ENCODE peak calls at places on chromosomes 12 and 14, in seven cellular contexts. W, O, J, Q, A, P and H are unnamed samples.

GRCh38 chr12:77097846-77098245 is 32.5 kb upstream of the E2F7 start:
- DNase-seq in W (no peak), P (no peak), Q (no peak), A (no peak), O (no peak), J (no peak), H (no peak)

GRCh38 chr12:96347130-96347699 is 53.0 kb downstream of the CDK17 start:
- DNase-seq in W (no peak), O (no peak), A (no peak), Q (no peak), J (no peak), P (no peak), H (no peak)

GRCh38 chr14:58809520-58809919 is 171.8 kb downstream of the DACT1 start:
- DNase-seq in O (no peak), W (no peak), A (no peak), P (no peak), Q (no peak), J (no peak), H (no peak)

GRCh38 chr12:96236221-96236822 is 42.1 kb downstream of the ELK3 start:
- DNase-seq in Q (peak; percentile 40), P (no peak), J (peak; percentile 54), O (no peak), W (peak; percentile 60), A (peak; percentile 53), H (no peak)

GRCh38 chr12:70774055-70774454 is 136.8 kb upstream of the PTPRB start:
- DNase-seq in Q (peak; percentile 30), J (no peak), A (no peak), P (peak; percentile 35), O (no peak), W (no peak), H (no peak)

GRCh38 chr14:55556929-55557623 is 22.9 kb upstream of the KTN1 start:
- DNase-seq in P (peak; percentile 64), Q (peak; percentile 60), W (peak; percentile 82), J (peak; percentile 51), O (no peak), A (peak; percentile 77), H (peak; percentile 93)

GRCh38 chr12:31021809-31022492 is 51.7 kb upstream of the DDX11 start:
- DNase-seq in W (no peak), A (no peak), Q (no peak), P (no peak), J (no peak), O (no peak), H (no peak)

GRCh38 chr12:64669270-64669842 is 59.1 kb downstream of the RASSF3 start:
- DNase-seq in Q (no peak), J (no peak), A (peak; percentile 56), W (peak; percentile 25), O (no peak), P (no peak), H (no peak)

GRCh38 chr12:68981536-68981935 is 48.6 kb upstream of the CPM start:
- DNase-seq in W (no peak), A (no peak), Q (peak; percentile 45), J (no peak), P (no peak), O (no peak), H (no peak)

GRCh38 chr12:53499261-53500118 is at the start of gene MAP3K12:
- DNase-seq in O (peak; percentile 66), Q (peak; percentile 35), J (peak; percentile 80), A (peak; percentile 75), P (peak; percentile 72), W (peak; percentile 72), H (no peak)

GRCh38 chr14:50542941-50543418 is 10.6 kb upstream of the MAP4K5 start:
- DNase-seq in O (peak; percentile 38), W (no peak), P (peak; percentile 59), Q (peak; percentile 59), A (no peak), J (peak; percentile 30), H (no peak)

GRCh38 chr12:116910645-116911449 is at the start of gene FBXW8:
- DNase-seq in P (peak; percentile 86), O (peak; percentile 82), A (peak; percentile 81), W (peak; percentile 78), J (peak; percentile 50), Q (peak; percentile 68), H (peak; percentile 91)

GRCh38 chr12:110046451-110047187 is 1.7 kb downstream of the C12orf76 start:
- DNase-seq in W (no peak), O (no peak), Q (no peak), J (no peak), A (no peak), P (no peak), H (no peak)

GRCh38 chr14:68535404-68536024 is 257.4 kb downstream of the ZFP36L1 start:
- DNase-seq in P (peak; percentile 75), J (no peak), O (no peak), W (no peak), A (no peak), Q (peak; percentile 70), H (no peak)

GRCh38 chr14:102764220-102764671 is 13.0 kb upstream of the TRAF3 start:
- DNase-seq in A (no peak), J (no peak), Q (no peak), W (no peak), P (no peak), O (no peak), H (no peak)

GRCh38 chr12:23631991-23632390 is 317.5 kb downstream of the SOX5 start:
- DNase-seq in Q (no peak), P (no peak), A (no peak), O (no peak), J (no peak), W (no peak), H (no peak)

GRCh38 chr12:78407722-78408121 is 456.9 kb upstream of the SYT1 start:
- DNase-seq in Q (no peak), O (no peak), J (no peak), A (no peak), P (no peak), W (no peak), H (no peak)

GRCh38 chr14:23481362-23481970 is 12.0 kb downstream of the NGDN start:
- DNase-seq in A (no peak), W (no peak), Q (no peak), O (no peak), P (no peak), J (no peak), H (no peak)

GRCh38 chr12:64054156-64054555 is 167.9 kb downstream of the KICS2 start:
- DNase-seq in Q (no peak), A (no peak), P (no peak), J (no peak), W (no peak), O (no peak), H (no peak)

GRCh38 chr12:117718559-117718958 is 250.2 kb downstream of the KSR2 start:
- DNase-seq in O (no peak), W (no peak), P (no peak), J (no peak), A (peak; percentile 11), Q (no peak), H (no peak)

GRCh38 chr12:47940773-47941474 is 22.5 kb upstream of the TMEM106C start:
- DNase-seq in P (no peak), Q (no peak), J (peak; percentile 5), O (no peak), A (no peak), W (no peak), H (no peak)

GRCh38 chr12:95838125-95838524 is 20.6 kb upstream of the SNRPF start:
- DNase-seq in W (peak; percentile 40), J (no peak), O (no peak), A (no peak), Q (peak; percentile 61), P (peak; percentile 90), H (no peak)

GRCh38 chr12:83434600-83434999 is 747.9 kb downstream of the TMTC2 start:
- DNase-seq in P (no peak), O (no peak), A (no peak), J (no peak), Q (no peak), W (no peak), H (no peak)
- TF ChIP-seq CTCF in P (no peak), O (no peak), A (no peak), J (no peak), Q (no peak), W (no peak), H (peak; percentile 27)

GRCh38 chr14:54102530-54102929 is 145.9 kb upstream of the BMP4 start:
- DNase-seq in O (no peak), W (no peak), A (no peak), J (no peak), Q (no peak), P (no peak), H (no peak)
- TF ChIP-seq CTCF in O (no peak), W (no peak), A (no peak), J (no peak), Q (no peak), P (no peak), H (no peak)

GRCh38 chr12:6201199-6201608 is 1.0 kb downstream of the CD9 start:
- DNase-seq in W (peak; percentile 31), A (no peak), O (no peak), Q (no peak), J (no peak), P (peak; percentile 67), H (no peak)
- TF ChIP-seq CTCF in W (no peak), A (no peak), O (no peak), Q (no peak), J (no peak), P (no peak), H (no peak)

GRCh38 chr14:83689265-83689664 is 1840.7 kb upstream of the FLRT2 start:
- DNase-seq in P (no peak), A (no peak), J (no peak), W (no peak), Q (no peak), O (no peak), H (no peak)
- TF ChIP-seq CTCF in P (no peak), A (no peak), J (no peak), W (no peak), Q (no peak), O (no peak), H (no peak)